ENCODE peak calls at places on chromosomes 7 and 10, in ten cellular contexts. W is OCI-LY7; O is HL-60; G is right cardiac atrium; B is RWPE1; F is SW 1271; S is AG10803; N is activated CD8-positive, alpha-beta memory T cell treated with anti-CD3 and anti-CD28 coated beads for 4 hours; R is HCEC 1CT; C is stimulated activated CD8-positive, alpha-beta memory T cell treated with anti-CD3 and anti-CD28 coated beads, Interleukin-12 subunit alpha, Interleukin-12 subunit beta, amount 100 ng/mL, for 1 hour. L is an unnamed sample.

GRCh38 chr10:47311900-47312662 is 10.2 kb upstream of the GDF2 start:
- DNase-seq in R (peak; percentile 49), C (peak; percentile 67), B (peak; percentile 73), O (peak; percentile 43), S (peak; percentile 72), N (peak; percentile 66), F (peak; percentile 35), W (peak; percentile 76), G (peak; percentile 85), L (peak; percentile 24)

GRCh38 chr10:132523561-132524442 is 13.8 kb upstream of the INPP5A start:
- DNase-seq in F (no peak), W (no peak), B (no peak), N (no peak), R (no peak), O (no peak), S (no peak), G (no peak), C (no peak), L (no peak)

GRCh38 chr7:88523645-88524044 is 217.0 kb upstream of the STEAP4 start:
- DNase-seq in B (no peak), S (no peak), C (no peak), G (no peak), O (no peak), R (no peak), F (no peak), W (no peak), N (no peak), L (no peak)

GRCh38 chr7:107032050-107032449 is 12.5 kb upstream of the PRKAR2B start:
- DNase-seq in S (no peak), O (no peak), F (no peak), B (no peak), R (no peak), G (no peak), W (no peak), N (no peak), C (no peak), L (no peak)

GRCh38 chr7:127885843-127886242 is 145.4 kb downstream of the LRRC4 start:
- DNase-seq in G (peak; percentile 48), B (no peak), R (peak; percentile 58), W (no peak), F (no peak), N (no peak), S (peak; percentile 84), O (no peak), C (no peak), L (peak; percentile 42)

GRCh38 chr10:47261121-47261520 is 38.9 kb upstream of the GDF10 start:
- DNase-seq in N (no peak), G (no peak), C (no peak), B (no peak), O (no peak), W (peak; percentile 88), R (no peak), F (no peak), S (no peak), L (no peak)

GRCh38 chr7:3217166-3217565 is 83.9 kb upstream of the SDK1 start:
- DNase-seq in G (peak; percentile 41), W (no peak), N (no peak), O (no peak), S (no peak), F (no peak), B (no peak), C (no peak), R (no peak), L (no peak)

GRCh38 chr10:118045842-118046490 is 775 bp downstream of the RAB11FIP2 start:
- DNase-seq in S (peak; percentile 66), R (peak; percentile 67), O (no peak), B (peak; percentile 51), N (no peak), W (peak; percentile 42), F (peak; percentile 6), G (peak; percentile 50), C (peak; percentile 7), L (peak; percentile 16)